ENCODE peak calls at places on chromosomes 2 and 18, in four cellular contexts. Y is GM23248, U is PC-3, N is DND-41. O is an unnamed sample.

GRCh38 chr2:30239308-30240161 is 8.2 kb downstream of the LBH start:
- DNase-seq in Y (peak), U (peak), N (peak), O (no peak)

GRCh38 chr18:76565238-76566173 is 70.5 kb upstream of the ZNF516 start:
- DNase-seq in Y (peak), U (peak), N (peak), O (peak)

GRCh38 chr18:36643016-36643415 is 185.8 kb downstream of the TPGS2 start:
- DNase-seq in Y (no peak), U (no peak), N (no peak), O (no peak)

GRCh38 chr2:86280191-86280667 is 57.2 kb downstream of the REEP1 start:
- DNase-seq in Y (no peak), U (no peak), N (no peak), O (peak)

GRCh38 chr2:205902041-205902898 is 183.7 kb downstream of the INO80D start:
- DNase-seq in Y (peak), U (peak), N (no peak), O (no peak)

GRCh38 chr2:48723125-48723524 is 32.4 kb downstream of the LHCGR start:
- DNase-seq in Y (peak), U (peak), N (no peak), O (peak)

GRCh38 chr18:79587298-79588125 is 92.1 kb upstream of the CTDP1 start:
- DNase-seq in Y (no peak), U (no peak), N (no peak), O (no peak)

GRCh38 chr18:65954372-65954771 is 203.6 kb downstream of the CDH7 start:
- DNase-seq in Y (no peak), U (no peak), N (no peak), O (no peak)

GRCh38 chr2:229922449-229923386 is at the start of gene FBXO36:
- DNase-seq in Y (peak), U (peak), N (peak), O (peak)

GRCh38 chr18:6731197-6731596 is 1.7 kb downstream of the ARHGAP28 start:
- DNase-seq in Y (peak), U (peak), N (no peak), O (peak)

GRCh38 chr18:55407774-55408535 is 180.0 kb downstream of the TCF4 start:
- DNase-seq in Y (no peak), U (no peak), N (no peak), O (no peak)

GRCh38 chr18:60543646-60544045 is 171.1 kb upstream of the MC4R start:
- DNase-seq in Y (no peak), U (no peak), N (no peak), O (no peak)

GRCh38 chr2:233433794-233434193 is 79.5 kb downstream of the DGKD start:
- DNase-seq in Y (no peak), U (no peak), N (no peak), O (no peak)

GRCh38 chr2:19667536-19667949 is 234.2 kb downstream of the TTC32 start:
- DNase-seq in Y (no peak), U (no peak), N (no peak), O (no peak)

GRCh38 chr18:59050661-59051057 is 89.0 kb upstream of the SEC11C start:
- DNase-seq in Y (no peak), U (no peak), N (no peak), O (no peak)

GRCh38 chr2:127106457-127106997 is 427 bp downstream of the BIN1 start:
- DNase-seq in Y (no peak), U (no peak), N (no peak), O (peak)

GRCh38 chr2:131104487-131105155 is 515 bp upstream of the PLEKHB2 start:
- DNase-seq in Y (peak), U (peak), N (peak), O (peak)

GRCh38 chr2:47639469-47639868 is 143.5 kb upstream of the MSH6 start:
- DNase-seq in Y (no peak), U (peak), N (no peak), O (peak)

GRCh38 chr2:73986085-73986680 is 1.5 kb downstream of the TET3 start:
- DNase-seq in Y (no peak), U (no peak), N (no peak), O (no peak)

GRCh38 chr2:235135195-235135965 is 183.6 kb downstream of the SH3BP4 start:
- DNase-seq in Y (no peak), U (no peak), N (no peak), O (no peak)

GRCh38 chr18:48541026-48541746 is 2.4 kb downstream of the CTIF start:
- DNase-seq in Y (peak), U (peak), N (no peak), O (peak)

GRCh38 chr2:46336560-46336959 is 39.4 kb downstream of the EPAS1 start:
- DNase-seq in Y (peak), U (no peak), N (no peak), O (peak)

GRCh38 chr2:5020451-5020850 is 671.7 kb upstream of the SOX11 start:
- DNase-seq in Y (no peak), U (no peak), N (no peak), O (no peak)

GRCh38 chr18:51195602-51196115 is 1.8 kb downstream of the MEX3C start:
- DNase-seq in Y (peak), U (peak), N (peak), O (peak)

GRCh38 chr18:66316708-66317107 is 287.2 kb downstream of the CDH19 start:
- DNase-seq in Y (no peak), U (no peak), N (no peak), O (no peak)

GRCh38 chr18:21242141-21243040 is at the start of gene GREB1L:
- DNase-seq in Y (peak), U (peak), N (no peak), O (peak)

GRCh38 chr2:228699400-228699799 is 517.9 kb upstream of the SPHKAP start:
- DNase-seq in Y (peak), U (peak), N (no peak), O (peak)

GRCh38 chr2:26610504-26611335 is 30.4 kb downstream of the CIB4 start:
- DNase-seq in Y (no peak), U (no peak), N (no peak), O (no peak)

GRCh38 chr2:16717477-16717876 is 51.8 kb upstream of the CYRIA start:
- DNase-seq in Y (no peak), U (no peak), N (no peak), O (no peak)

GRCh38 chr2:8204691-8205090 is 477.2 kb upstream of the ID2 start:
- DNase-seq in Y (peak), U (no peak), N (no peak), O (no peak)

GRCh38 chr2:240921319-240922233 is 15.4 kb downstream of the CROCC2 start:
- DNase-seq in Y (peak), U (peak), N (no peak), O (peak)

GRCh38 chr2:217108575-217109027 is 248.7 kb upstream of the TNP1 start:
- DNase-seq in Y (no peak), U (no peak), N (no peak), O (no peak)

GRCh38 chr18:74570266-74570665 is 27.4 kb upstream of the ZNF407 start:
- DNase-seq in Y (no peak), U (no peak), N (no peak), O (no peak)

GRCh38 chr18:22485808-22486244 is 68.1 kb upstream of the CTAGE1 start:
- DNase-seq in Y (peak), U (peak), N (no peak), O (peak)

GRCh38 chr2:233700028-233700635 is 7.4 kb downstream of the UGT1A6 start:
- DNase-seq in Y (peak), U (peak), N (no peak), O (peak)

GRCh38 chr2:227411320-227411989 is 23.7 kb upstream of the SCYGR1 start:
- DNase-seq in Y (peak), U (peak), N (no peak), O (peak)

GRCh38 chr2:238242731-238243495 is 3.1 kb upstream of the HES6 start:
- DNase-seq in Y (no peak), U (no peak), N (no peak), O (no peak)

GRCh38 chr18:51278045-51278649 is 80.7 kb upstream of the MEX3C start:
- DNase-seq in Y (peak), U (peak), N (peak), O (no peak)

GRCh38 chr18:24380163-24380747 is 17.4 kb downstream of the OSBPL1A start:
- DNase-seq in Y (no peak), U (no peak), N (no peak), O (no peak)
- H3K9ac ChIP-seq in Y (no peak), U (no peak), N (no peak), O (no peak)

GRCh38 chr2:189577108-189577507 is 3.5 kb downstream of the SLC40A1 start:
- DNase-seq in Y (no peak), U (no peak), N (no peak), O (no peak)

GRCh38 chr2:189579585-189579984 is 1.0 kb downstream of the SLC40A1 start:
- DNase-seq in Y (peak), U (no peak), N (no peak), O (no peak)

GRCh38 chr2:189578272-189578671 is 2.3 kb downstream of the SLC40A1 start:
- DNase-seq in Y (no peak), U (no peak), N (no peak), O (no peak)

GRCh38 chr2:189574793-189575475 is 5.7 kb downstream of the SLC40A1 start:
- DNase-seq in Y (no peak), U (no peak), N (no peak), O (no peak)

DNA sequence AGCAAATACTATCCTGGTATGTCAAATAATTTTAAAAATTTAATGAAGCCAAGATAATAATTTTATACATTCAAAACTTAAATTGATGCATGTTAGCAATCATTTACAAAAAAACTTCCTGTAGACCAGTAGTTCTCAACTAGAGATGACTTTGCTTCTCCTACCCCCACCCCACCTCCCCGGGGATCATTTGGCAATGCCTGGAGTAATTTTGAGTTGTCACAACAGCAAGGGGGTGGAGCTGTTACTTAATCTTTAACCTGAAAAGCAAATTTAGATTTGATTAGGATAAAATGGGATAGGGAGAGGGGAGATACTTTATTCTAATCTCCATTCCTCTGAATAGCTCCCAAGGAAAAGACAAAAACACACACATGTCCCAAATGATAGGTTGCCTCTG is 4.2 kb downstream of the SLC40A1 start:
- DNase-seq in Y (no peak), U (no peak), N (no peak), O (no peak)
- H3K4me3 ChIP-seq in Y (no peak), U (no peak), N (no peak), O (no peak)

GRCh38 chr2:44944102-44944951 is 2.8 kb downstream of the SIX3 start:
- DNase-seq in Y (peak), U (no peak), N (no peak), O (no peak)
- TF ChIP-seq EZH2 in Y (peak), U (no peak), N (no peak), O (peak)

DNA sequence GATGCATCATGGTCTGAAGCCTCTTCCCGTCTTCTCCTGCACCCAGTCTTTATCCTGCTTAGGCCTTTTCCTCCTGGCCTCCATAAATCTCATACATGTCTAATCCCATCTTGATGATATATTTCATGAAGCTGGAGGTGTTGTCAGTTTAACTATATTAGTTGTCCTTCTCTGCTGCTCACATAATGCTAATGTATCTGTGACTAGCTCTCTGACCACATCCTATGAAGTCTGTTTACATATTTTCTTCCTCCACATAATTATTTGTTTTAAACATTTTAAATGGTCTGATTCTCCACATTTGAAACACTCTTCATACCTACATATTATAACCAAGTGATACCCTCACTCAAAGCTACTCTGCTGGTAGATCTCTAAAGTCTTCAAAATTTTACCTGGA is 315.2 kb upstream of the RND3 start:
- DNase-seq in Y (no peak), U (no peak), N (no peak), O (no peak)
- H3K9ac ChIP-seq in Y (no peak), U (no peak), N (no peak), O (no peak)

GRCh38 chr2:3755277-3755676 is 51.9 kb downstream of the DCDC2C start:
- DNase-seq in Y (no peak), U (no peak), N (no peak), O (no peak)

GRCh38 chr2:3754280-3754679 is 50.9 kb downstream of the DCDC2C start:
- DNase-seq in Y (no peak), U (no peak), N (no peak), O (no peak)

GRCh38 chr2:3751832-3752231 is 48.5 kb downstream of the DCDC2C start:
- DNase-seq in Y (no peak), U (no peak), N (no peak), O (no peak)

GRCh38 chr2:3754795-3755194 is 51.4 kb downstream of the DCDC2C start:
- DNase-seq in Y (no peak), U (no peak), N (no peak), O (no peak)

GRCh38 chr2:3751281-3751680 is 47.9 kb downstream of the DCDC2C start:
- DNase-seq in Y (no peak), U (no peak), N (no peak), O (no peak)
- H3K4me3 ChIP-seq in Y (no peak), U (no peak), N (no peak), O (no peak)

DNA sequence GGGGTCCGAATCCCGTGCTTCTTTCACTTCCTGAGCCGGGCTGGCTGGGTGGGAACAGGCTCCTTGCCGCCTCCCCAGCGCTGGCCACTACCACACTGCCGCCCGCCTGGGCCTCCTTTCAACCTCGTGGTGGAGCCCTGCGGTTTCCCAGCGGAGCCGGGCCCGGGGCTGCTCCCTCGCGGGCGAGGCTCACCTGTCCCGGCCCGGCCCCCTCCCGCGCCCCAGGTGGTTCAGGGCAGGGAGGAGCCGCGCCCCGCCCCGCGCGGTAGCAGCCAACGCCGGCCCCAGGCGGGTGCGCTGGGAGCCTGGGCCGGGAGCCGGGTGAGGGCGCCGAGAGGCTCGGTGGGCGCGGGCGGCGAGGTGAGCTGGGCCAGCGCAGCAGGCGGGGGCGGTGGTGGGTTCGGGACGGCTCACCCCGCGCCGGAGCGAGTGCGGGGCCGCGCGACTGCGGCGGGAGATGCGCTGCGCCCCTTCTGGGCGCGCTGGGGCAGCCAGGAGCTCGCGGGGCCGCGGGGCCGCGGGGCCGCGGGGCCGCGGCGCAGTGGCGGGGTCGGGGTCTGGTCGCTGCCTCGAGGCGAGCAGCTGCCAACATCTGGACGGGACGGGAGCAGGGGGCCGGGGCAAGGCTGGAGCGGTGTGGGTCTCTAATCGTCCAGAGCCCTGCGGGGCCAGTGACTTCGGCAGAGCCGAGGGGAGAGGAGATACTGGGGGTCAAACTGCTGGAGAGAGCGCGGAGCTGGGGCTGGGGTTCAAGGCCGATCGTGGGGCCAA is at the start of gene LYPD6B:
- DNase-seq in Y (peak), U (peak), N (no peak), O (no peak)
- TF ChIP-seq EZH2 in Y (peak), U (no peak), N (no peak), O (no peak)

DNA sequence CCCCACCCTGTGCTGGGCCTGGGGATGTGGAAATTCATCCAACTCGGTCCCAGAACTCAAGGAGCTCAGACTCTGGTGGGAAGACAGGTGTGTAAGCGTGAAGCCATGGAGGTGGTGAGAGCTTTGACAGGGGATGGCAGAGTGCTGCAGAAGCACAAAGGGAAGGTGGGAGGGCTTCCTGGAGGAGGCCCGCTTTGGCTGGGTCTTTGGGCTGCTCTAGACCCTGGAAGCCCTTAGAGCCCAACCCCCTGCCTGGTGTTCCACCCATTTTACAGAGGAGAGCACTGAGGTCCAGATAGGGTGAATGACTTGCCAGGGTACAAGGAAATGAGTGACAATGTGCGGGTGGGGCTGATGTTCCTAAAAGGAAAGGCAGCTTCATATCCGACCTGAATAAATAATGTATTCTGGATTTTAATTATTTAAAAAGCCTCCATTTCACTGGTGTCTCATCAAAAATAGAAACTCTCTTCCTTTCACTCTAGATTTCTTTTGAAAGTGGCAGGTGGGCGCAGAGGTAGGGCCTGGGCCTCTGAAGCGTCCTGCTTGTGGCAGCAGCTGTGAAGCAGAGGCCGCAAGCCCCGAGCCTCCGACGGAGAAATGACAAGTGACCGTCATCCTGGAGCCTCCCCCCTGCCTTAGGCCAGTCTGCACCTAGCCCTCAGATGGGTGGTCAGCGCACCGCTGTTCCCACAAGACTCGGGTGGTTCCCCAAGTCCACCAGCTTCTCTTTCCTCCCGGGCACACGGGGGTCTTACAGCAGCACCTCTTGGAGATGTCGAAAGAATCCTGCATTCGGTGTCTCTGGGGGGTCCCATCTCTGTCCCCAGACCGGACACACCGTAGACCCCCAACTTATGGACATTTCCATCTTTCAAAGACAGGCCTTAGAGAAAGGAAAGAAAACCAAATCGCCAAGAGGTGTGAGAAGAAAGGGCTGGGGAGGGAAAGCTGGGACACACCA is 71.0 kb upstream of the TAF1B start:
- DNase-seq in Y (no peak), U (no peak), N (no peak), O (no peak)
- H3K9ac ChIP-seq in Y (peak), U (no peak), N (no peak), O (peak)

DNA sequence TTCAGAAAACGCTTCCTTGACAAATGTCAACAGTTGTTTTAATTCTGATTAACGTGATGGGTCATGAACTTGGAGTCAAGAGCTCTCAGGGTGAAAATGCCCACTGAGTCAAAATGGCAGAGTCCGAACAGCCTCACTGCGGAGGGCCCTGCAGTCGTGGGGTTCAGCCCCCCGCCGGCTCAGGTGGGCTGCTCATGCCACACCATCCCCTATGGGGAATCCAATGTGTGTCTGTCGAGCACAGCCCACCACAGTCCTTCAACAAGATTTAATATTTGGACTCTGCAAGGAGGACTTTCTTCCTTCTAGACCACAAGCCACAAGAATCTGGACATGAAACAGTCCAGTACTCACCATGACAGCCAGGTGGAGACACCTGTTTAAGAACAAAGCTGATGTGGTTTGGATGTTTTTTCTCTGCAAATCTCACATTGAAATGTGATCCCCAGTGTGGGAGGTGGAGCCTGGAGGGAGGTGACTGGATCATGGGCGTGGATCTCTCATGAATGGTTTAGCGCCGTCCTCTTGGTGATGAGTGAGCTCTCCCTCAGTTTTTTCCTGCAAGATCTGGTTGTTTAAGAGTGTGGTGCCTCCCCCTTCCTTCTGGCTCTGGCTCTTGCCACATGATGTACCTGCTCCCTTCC is 201.0 kb downstream of the NDUFA10 start:
- DNase-seq in Y (peak), U (peak), N (peak), O (no peak)
- H3K4me3 ChIP-seq in Y (no peak), U (no peak), N (no peak), O (no peak)

O was measured in astrocyte.